ENCODE peak calls at places on chromosomes 1 and 21, in four cellular contexts. M is H1, E is transverse colon, Z is body of pancreas. D is an unnamed sample.

GRCh38 chr1:90189889-90190288 is 195.0 kb downstream of the ZNF326 start:
- DNase-seq in M (no peak), E (no peak), Z (no peak), D (no peak)

GRCh38 chr1:64282353-64282752 is 78.9 kb downstream of the UBE2U start:
- DNase-seq in M (no peak), E (no peak), Z (peak), D (no peak)

GRCh38 chr1:91075233-91076135 is 53.6 kb upstream of the ZNF644 start:
- DNase-seq in M (no peak), E (no peak), Z (no peak), D (no peak)

GRCh38 chr1:232476538-232476950 is 153.4 kb downstream of the SIPA1L2 start:
- DNase-seq in M (no peak), E (no peak), Z (no peak), D (no peak)

GRCh38 chr1:116489231-116489697 is 81.6 kb downstream of the CD58 start:
- DNase-seq in M (no peak), E (peak), Z (peak), D (peak)

GRCh38 chr1:206048582-206048981 is 4.4 kb upstream of the RHEX start:
- DNase-seq in M (no peak), E (peak), Z (peak), D (peak)

GRCh38 chr21:46189213-46189958 is 5.1 kb upstream of the SPATC1L start:
- DNase-seq in M (no peak), E (no peak), Z (no peak), D (no peak)

GRCh38 chr1:243549108-243549507 is 293.3 kb downstream of the SDCCAG8 start:
- DNase-seq in M (no peak), E (no peak), Z (no peak), D (no peak)

GRCh38 chr1:94160811-94161210 is 39.9 kb upstream of the ABCA4 start:
- DNase-seq in M (no peak), E (no peak), Z (no peak), D (no peak)

GRCh38 chr1:27314169-27314568 is 7.8 kb upstream of the TMEM222 start:
- DNase-seq in M (no peak), E (no peak), Z (no peak), D (no peak)

GRCh38 chr1:56456426-56457101 is 122.8 kb downstream of the PLPP3 start:
- DNase-seq in M (no peak), E (no peak), Z (no peak), D (no peak)

GRCh38 chr1:43799656-43800629 is 92.6 kb downstream of the ST3GAL3 start:
- DNase-seq in M (no peak), E (no peak), Z (no peak), D (no peak)

GRCh38 chr1:158943059-158943458 is 11.7 kb downstream of the PYHIN1 start:
- DNase-seq in M (no peak), E (no peak), Z (no peak), D (no peak)

DNA sequence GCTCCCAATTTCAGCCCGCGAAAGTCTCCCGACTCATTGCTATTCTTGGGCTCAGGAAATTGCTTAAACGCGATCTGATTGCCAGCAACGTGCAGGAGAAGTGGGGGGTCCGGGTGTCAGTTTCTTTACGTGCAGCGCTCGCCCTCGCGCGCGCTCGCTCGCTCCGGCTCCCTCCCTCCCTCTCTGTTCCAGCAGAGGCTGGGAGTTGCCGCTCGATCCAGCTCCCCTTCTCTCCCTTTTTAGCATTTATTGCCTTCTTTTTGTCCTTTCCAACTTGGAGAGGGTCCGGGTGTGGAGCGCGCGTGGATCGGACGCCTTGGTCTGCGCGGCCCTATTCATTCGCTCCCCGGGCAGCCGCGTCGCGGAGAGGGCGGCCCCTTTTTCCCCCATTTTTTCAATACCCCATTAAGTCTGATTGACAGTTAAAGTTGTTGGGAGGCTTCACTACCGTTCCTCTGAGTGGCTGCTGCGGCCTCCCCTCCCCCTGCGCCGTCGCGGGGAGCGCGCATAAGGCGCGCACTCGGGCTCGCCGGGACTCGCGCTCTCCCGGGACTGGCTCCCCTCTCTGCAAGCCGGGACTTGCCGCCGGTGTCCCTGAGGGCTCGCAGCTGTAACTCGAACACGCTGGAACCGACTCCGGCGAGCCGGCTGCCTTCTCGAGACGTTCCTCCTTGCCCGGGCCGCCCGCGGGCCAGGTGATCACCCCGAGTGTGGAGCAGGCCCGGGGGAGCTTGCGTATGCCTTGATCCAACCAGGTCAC is at the start of gene DHRS3:
- DNase-seq in M (no peak), E (peak), Z (peak), D (peak)
- TF ChIP-seq POLR2A in M (no peak), E (peak), Z (peak), D (no peak)

GRCh38 chr1:24290933-24291487 is 28.1 kb upstream of the GRHL3 start:
- DNase-seq in M (no peak), E (no peak), Z (no peak), D (no peak)

GRCh38 chr1:24285231-24285630 is 33.9 kb upstream of the GRHL3 start:
- DNase-seq in M (no peak), E (no peak), Z (no peak), D (no peak)

GRCh38 chr1:24286246-24287010 is 32.7 kb upstream of the GRHL3 start:
- DNase-seq in M (peak), E (no peak), Z (no peak), D (no peak)

GRCh38 chr1:24289937-24290595 is 29.1 kb upstream of the GRHL3 start:
- DNase-seq in M (no peak), E (peak), Z (peak), D (peak)

GRCh38 chr1:24288479-24288878 is 30.7 kb upstream of the GRHL3 start:
- DNase-seq in M (no peak), E (no peak), Z (no peak), D (no peak)
- TF ChIP-seq POLR2A in M (no peak), E (no peak), Z (no peak), D (no peak)

GRCh38 chr1:21550866-21551475 is 41.7 kb downstream of the ALPL start:
- DNase-seq in M (no peak), E (no peak), Z (no peak), D (no peak)
- TF ChIP-seq POLR2A in M (no peak), E (no peak), Z (no peak), D (no peak)

GRCh38 chr1:148388260-148389026 is 94.7 kb downstream of the PPIAL4G start:
- DNase-seq in M (peak), E (peak), Z (peak), D (peak)
- TF ChIP-seq POLR2A in M (peak), E (peak), Z (peak), D (no peak)

GRCh38 chr1:23790696-23791433 is at the start of gene LYPLA2:
- DNase-seq in M (no peak), E (peak), Z (peak), D (peak)
- TF ChIP-seq POLR2A in M (no peak), E (peak), Z (peak), D (no peak)

GRCh38 chr1:66333463-66334232 is 200.3 kb upstream of the SGIP1 start:
- DNase-seq in M (no peak), E (peak), Z (no peak), D (no peak)
- TF ChIP-seq POLR2A in M (no peak), E (no peak), Z (no peak), D (no peak)

GRCh38 chr1:236524892-236525179 is 1.1 kb downstream of the LGALS8 start:
- DNase-seq in M (no peak), E (no peak), Z (no peak), D (no peak)

GRCh38 chr1:236526079-236526478 is 2.3 kb downstream of the LGALS8 start:
- DNase-seq in M (no peak), E (no peak), Z (no peak), D (no peak)

GRCh38 chr1:236524142-236524891 is 535 bp downstream of the LGALS8 start:
- DNase-seq in M (no peak), E (peak), Z (peak), D (peak)

GRCh38 chr1:236522937-236523703 is 662 bp upstream of the LGALS8 start:
- DNase-seq in M (no peak), E (peak), Z (peak), D (peak)

DNA sequence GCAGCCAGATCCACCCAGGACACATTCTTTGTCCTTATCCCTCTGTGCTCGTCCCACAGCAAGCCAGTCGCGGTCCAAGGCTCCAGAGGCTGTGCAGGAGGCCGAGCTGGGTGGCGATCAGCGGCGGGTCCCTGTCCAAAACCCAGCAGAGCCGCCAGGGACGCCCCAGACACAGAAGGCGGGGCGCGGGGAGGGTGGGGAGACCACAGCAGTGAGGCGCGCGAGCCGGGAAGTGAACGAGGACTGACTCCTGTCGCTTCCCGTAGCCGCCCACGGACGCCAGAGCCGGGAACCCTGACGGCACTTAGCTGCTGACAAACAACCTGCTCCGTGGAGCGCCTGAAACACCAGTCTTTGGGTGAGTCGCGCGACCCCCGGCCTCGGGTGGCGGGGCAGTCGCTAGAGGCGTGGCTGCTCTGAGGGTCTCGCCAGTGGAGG is at the start of gene LGALS8:
- DNase-seq in M (no peak), E (peak), Z (peak), D (peak)
- TF ChIP-seq POLR2A in M (no peak), E (peak), Z (peak), D (no peak)